ENCODE peak calls at places on chromosomes 4 and X, in ten cellular contexts. A, F, N, V, S, C, G, E, O and R are unnamed samples.

GRCh38 chrX:17635231-17635630 is 102.1 kb upstream of the SCML1 start:
- DNase-seq in A (no peak), F (peak; percentile 31), N (no peak), V (no peak), S (peak; percentile 95), C (peak; percentile 37), G (no peak), E (no peak), O (no peak), R (peak; percentile 90)

GRCh38 chr4:177441061-177441802 is 1.0 kb downstream of the AGA start:
- DNase-seq in A (no peak), F (peak; percentile 7), N (peak; percentile 25), V (no peak), S (peak; percentile 23), C (peak; percentile 35), G (no peak), E (no peak), O (no peak), R (peak; percentile 61)

GRCh38 chrX:68723491-68724155 is 76.2 kb downstream of the STARD8 start:
- DNase-seq in A (no peak), F (no peak), N (no peak), V (no peak), S (no peak), C (no peak), G (no peak), E (peak; percentile 45), O (no peak), R (no peak)

GRCh38 chr4:171025776-171026175 is 787.4 kb upstream of the GALNTL6 start:
- DNase-seq in A (no peak), F (no peak), N (no peak), V (no peak), S (no peak), C (no peak), G (no peak), E (no peak), O (no peak), R (no peak)

GRCh38 chrX:133897593-133898163 is 87.7 kb downstream of the GPC3 start:
- DNase-seq in A (no peak), F (no peak), N (peak; percentile 30), V (no peak), S (peak; percentile 93), C (no peak), G (no peak), E (no peak), O (no peak), R (no peak)

GRCh38 chr4:53586121-53586816 is 5.0 kb downstream of the LNX1 start:
- DNase-seq in A (no peak), F (peak; percentile 97), N (no peak), V (no peak), S (no peak), C (no peak), G (no peak), E (no peak), O (no peak), R (no peak)

GRCh38 chr4:1043658-1044468 is 32.4 kb downstream of the FGFRL1 start:
- DNase-seq in A (no peak), F (peak; percentile 99), N (no peak), V (peak; percentile 12), S (peak; percentile 78), C (peak; percentile 93), G (peak; percentile 44), E (peak; percentile 95), O (no peak), R (peak; percentile 94)

GRCh38 chr4:169070895-169071218 is 60.8 kb upstream of the CBR4 start:
- DNase-seq in A (no peak), F (peak; percentile 74), N (peak; percentile 82), V (no peak), S (peak; percentile 61), C (peak; percentile 68), G (no peak), E (no peak), O (peak; percentile 61), R (no peak)

GRCh38 chr4:147071341-147071740 is 125.7 kb upstream of the TTC29 start:
- DNase-seq in A (no peak), F (no peak), N (no peak), V (no peak), S (no peak), C (no peak), G (no peak), E (no peak), O (no peak), R (no peak)

GRCh38 chr4:128812360-128812958 is 3.0 kb downstream of the JADE1 start:
- DNase-seq in A (peak; percentile 59), F (peak; percentile 83), N (peak; percentile 67), V (peak; percentile 17), S (peak; percentile 90), C (peak; percentile 62), G (peak; percentile 26), E (no peak), O (peak; percentile 14), R (peak; percentile 87)

GRCh38 chr4:52824603-52825310 is 37.4 kb upstream of the RASL11B start:
- DNase-seq in A (no peak), F (peak; percentile 59), N (peak; percentile 36), V (no peak), S (peak; percentile 94), C (no peak), G (no peak), E (no peak), O (no peak), R (no peak)